ENCODE peak calls at places on chromosomes 12 and 14, in eight cellular contexts. One of them, this sample, is unnamed.

GRCh38 chr12:57146925-57147640 is at the start of gene LRP1-AS:
- DNase-seq in kidney: no peak
- DNase-seq in H7: no peak
- DNase-seq in sigmoid colon: no peak
- DNase-seq in CD4-positive, alpha-beta memory T cell: no peak
- DNase-seq in esophagus squamous epithelium: no peak
- DNase-seq in GM06990: no peak
- DNase-seq in A673: no peak
- DNase-seq in this sample: no peak

GRCh38 chr12:46843811-46844210 is 18.0 kb upstream of the SLC38A4 start:
- DNase-seq in CD4-positive, alpha-beta memory T cell: no peak
- DNase-seq in GM06990: no peak
- DNase-seq in A673: no peak
- DNase-seq in esophagus squamous epithelium: no peak
- DNase-seq in H7: no peak
- DNase-seq in kidney: no peak
- DNase-seq in sigmoid colon: no peak
- DNase-seq in this sample: no peak

GRCh38 chr12:91332305-91332704 is 149.7 kb upstream of the DCN start:
- DNase-seq in kidney: no peak
- DNase-seq in H7: no peak
- DNase-seq in A673: no peak
- DNase-seq in sigmoid colon: no peak
- DNase-seq in esophagus squamous epithelium: no peak
- DNase-seq in CD4-positive, alpha-beta memory T cell: no peak
- DNase-seq in GM06990: no peak
- DNase-seq in this sample: no peak

GRCh38 chr12:132837693-132838463 is 9.2 kb upstream of the GOLGA3 start:
- DNase-seq in kidney: no peak
- DNase-seq in esophagus squamous epithelium: no peak
- DNase-seq in CD4-positive, alpha-beta memory T cell: no peak
- DNase-seq in A673: no peak
- DNase-seq in GM06990: no peak
- DNase-seq in sigmoid colon: peak; percentile 78
- DNase-seq in H7: peak; percentile 64
- DNase-seq in this sample: no peak

GRCh38 chr14:50920482-50921225 is 23.6 kb downstream of the PYGL start:
- DNase-seq in CD4-positive, alpha-beta memory T cell: no peak
- DNase-seq in esophagus squamous epithelium: no peak
- DNase-seq in sigmoid colon: no peak
- DNase-seq in kidney: no peak
- DNase-seq in H7: no peak
- DNase-seq in GM06990: no peak
- DNase-seq in A673: no peak
- DNase-seq in this sample: no peak

GRCh38 chr12:103566398-103566797 is 20.7 kb upstream of the STAB2 start:
- DNase-seq in sigmoid colon: no peak
- DNase-seq in kidney: no peak
- DNase-seq in esophagus squamous epithelium: no peak
- DNase-seq in H7: no peak
- DNase-seq in GM06990: no peak
- DNase-seq in A673: no peak
- DNase-seq in CD4-positive, alpha-beta memory T cell: no peak
- DNase-seq in this sample: no peak

GRCh38 chr12:120687570-120688289 is 781 bp downstream of the MLEC start:
- DNase-seq in A673: no peak
- DNase-seq in esophagus squamous epithelium: no peak
- DNase-seq in H7: no peak
- DNase-seq in CD4-positive, alpha-beta memory T cell: no peak
- DNase-seq in GM06990: no peak
- DNase-seq in kidney: no peak
- DNase-seq in sigmoid colon: peak; percentile 66
- DNase-seq in this sample: peak; percentile 66

GRCh38 chr12:39062266-39062996 is 157.0 kb upstream of the CPNE8 start:
- DNase-seq in sigmoid colon: no peak
- DNase-seq in kidney: no peak
- DNase-seq in H7: peak; percentile 25
- DNase-seq in GM06990: no peak
- DNase-seq in A673: no peak
- DNase-seq in esophagus squamous epithelium: no peak
- DNase-seq in CD4-positive, alpha-beta memory T cell: no peak
- DNase-seq in this sample: no peak

GRCh38 chr14:100864960-100865681 is 38.4 kb downstream of the RTL1 start:
- DNase-seq in kidney: no peak
- DNase-seq in esophagus squamous epithelium: no peak
- DNase-seq in CD4-positive, alpha-beta memory T cell: no peak
- DNase-seq in H7: no peak
- DNase-seq in sigmoid colon: peak; percentile 33
- DNase-seq in A673: no peak
- DNase-seq in GM06990: no peak
- DNase-seq in this sample: peak; percentile 49

GRCh38 chr12:24948452-24948815 is 467 bp downstream of the BCAT1 start:
- DNase-seq in kidney: no peak
- DNase-seq in sigmoid colon: no peak
- DNase-seq in CD4-positive, alpha-beta memory T cell: no peak
- DNase-seq in esophagus squamous epithelium: no peak
- DNase-seq in H7: peak; percentile 41
- DNase-seq in GM06990: peak; percentile 56
- DNase-seq in A673: peak; percentile 60
- DNase-seq in this sample: no peak

GRCh38 chr12:122203968-122204828 is 689 bp downstream of the B3GNT4 start:
- DNase-seq in A673: no peak
- DNase-seq in GM06990: no peak
- DNase-seq in kidney: peak; percentile 71
- DNase-seq in H7: peak; percentile 79
- DNase-seq in esophagus squamous epithelium: no peak
- DNase-seq in sigmoid colon: no peak
- DNase-seq in CD4-positive, alpha-beta memory T cell: no peak
- DNase-seq in this sample: peak; percentile 62

GRCh38 chr14:96614528-96614927 is 112.3 kb downstream of the PAPOLA start:
- DNase-seq in CD4-positive, alpha-beta memory T cell: no peak
- DNase-seq in A673: peak; percentile 92
- DNase-seq in H7: no peak
- DNase-seq in esophagus squamous epithelium: no peak
- DNase-seq in GM06990: no peak
- DNase-seq in sigmoid colon: no peak
- DNase-seq in kidney: no peak
- DNase-seq in this sample: no peak

GRCh38 chr14:79057333-79057732 is 887.2 kb downstream of the NRXN3 start:
- DNase-seq in CD4-positive, alpha-beta memory T cell: no peak
- DNase-seq in GM06990: no peak
- DNase-seq in esophagus squamous epithelium: no peak
- DNase-seq in kidney: no peak
- DNase-seq in sigmoid colon: no peak
- DNase-seq in A673: no peak
- DNase-seq in H7: no peak
- DNase-seq in this sample: no peak

DNA sequence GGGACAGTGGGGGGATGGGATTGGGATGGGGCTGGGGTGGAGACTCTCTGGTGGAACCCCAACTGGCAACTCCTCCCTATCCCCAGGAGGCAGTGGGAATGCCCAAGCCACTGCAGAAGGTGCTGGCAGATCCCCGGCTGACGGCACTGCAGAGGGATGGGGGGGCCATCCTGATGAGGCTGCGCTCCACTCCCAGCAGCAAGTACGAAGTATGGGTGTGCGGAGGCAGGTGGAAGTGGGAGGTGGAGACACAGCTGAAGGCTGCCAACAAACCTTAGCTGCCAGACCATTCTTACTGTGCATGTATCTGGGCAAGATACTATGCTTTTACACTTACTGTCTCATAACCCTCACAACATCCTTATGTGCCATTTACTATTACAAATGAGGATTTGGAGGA is 8.2 kb downstream of the ARHGEF40 start:
- DNase-seq in A673: no peak
- DNase-seq in kidney: no peak
- DNase-seq in CD4-positive, alpha-beta memory T cell: no peak
- DNase-seq in esophagus squamous epithelium: no peak
- DNase-seq in GM06990: no peak
- DNase-seq in sigmoid colon: no peak
- DNase-seq in H7: no peak
- DNase-seq in this sample: no peak
- H3K36me3 ChIP-seq in A673: peaks cover 90% of the 10 kb centered on the region
- H3K36me3 ChIP-seq in kidney: peaks cover 55% of the 10 kb centered on the region
- H3K36me3 ChIP-seq in CD4-positive, alpha-beta memory T cell: no peaks in the 10 kb centered on the region
- H3K36me3 ChIP-seq in esophagus squamous epithelium: peaks cover 11% of the 10 kb centered on the region
- H3K36me3 ChIP-seq in GM06990: no peaks in the 10 kb centered on the region
- H3K36me3 ChIP-seq in sigmoid colon: peaks cover 22% of the 10 kb centered on the region
- H3K36me3 ChIP-seq in H7: peaks cover 40% of the 10 kb centered on the region
- H3K36me3 ChIP-seq in this sample: peaks cover 66% of the 10 kb centered on the region

GRCh38 chr14:69713976-69714716 is 52.8 kb upstream of the SRSF5 start:
- DNase-seq in sigmoid colon: no peak
- DNase-seq in H7: no peak
- DNase-seq in esophagus squamous epithelium: no peak
- DNase-seq in GM06990: no peak
- DNase-seq in CD4-positive, alpha-beta memory T cell: no peak
- DNase-seq in A673: no peak
- DNase-seq in kidney: no peak
- DNase-seq in this sample: no peak
- H3K36me3 ChIP-seq in sigmoid colon: peaks cover 5% of the 10 kb centered on the region
- H3K36me3 ChIP-seq in H7: no peaks in the 10 kb centered on the region
- H3K36me3 ChIP-seq in esophagus squamous epithelium: peaks cover 12% of the 10 kb centered on the region
- H3K36me3 ChIP-seq in GM06990: peaks cover 38% of the 10 kb centered on the region
- H3K36me3 ChIP-seq in CD4-positive, alpha-beta memory T cell: peaks cover 26% of the 10 kb centered on the region
- H3K36me3 ChIP-seq in A673: no peaks in the 10 kb centered on the region
- H3K36me3 ChIP-seq in kidney: peaks cover 20% of the 10 kb centered on the region
- H3K36me3 ChIP-seq in this sample: peaks cover 18% of the 10 kb centered on the region

DNA sequence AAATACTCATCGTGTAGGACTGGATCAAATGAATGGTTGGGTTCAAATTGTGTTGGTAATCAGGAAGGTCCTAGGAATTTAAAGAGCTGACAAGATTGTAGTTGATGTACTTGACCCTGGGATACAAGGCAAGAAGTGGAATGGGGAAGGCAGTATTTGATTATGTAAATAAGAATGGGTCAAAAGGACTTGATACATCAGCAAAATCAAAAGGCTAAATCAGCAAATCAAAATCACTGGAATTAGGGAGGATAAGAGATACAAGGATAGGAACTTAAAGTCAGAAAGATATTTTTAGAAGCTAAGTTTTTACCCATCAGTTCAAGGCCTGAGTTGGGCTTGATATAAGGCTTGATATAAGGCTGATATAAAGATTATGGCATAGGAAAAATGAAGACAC is 65.8 kb downstream of the VEZT start:
- DNase-seq in kidney: no peak
- DNase-seq in esophagus squamous epithelium: no peak
- DNase-seq in H7: no peak
- DNase-seq in A673: no peak
- DNase-seq in CD4-positive, alpha-beta memory T cell: no peak
- DNase-seq in sigmoid colon: no peak
- DNase-seq in GM06990: no peak
- DNase-seq in this sample: no peak
- H3K36me3 ChIP-seq in kidney: peaks cover 14% of the 10 kb centered on the region
- H3K36me3 ChIP-seq in esophagus squamous epithelium: peaks cover 10% of the 10 kb centered on the region
- H3K36me3 ChIP-seq in H7: peaks cover 15% of the 10 kb centered on the region
- H3K36me3 ChIP-seq in A673: peaks cover 61% of the 10 kb centered on the region
- H3K36me3 ChIP-seq in CD4-positive, alpha-beta memory T cell: peaks cover 20% of the 10 kb centered on the region
- H3K36me3 ChIP-seq in sigmoid colon: peaks cover 19% of the 10 kb centered on the region
- H3K36me3 ChIP-seq in GM06990: peaks cover 12% of the 10 kb centered on the region
- H3K36me3 ChIP-seq in this sample: peaks cover 75% of the 10 kb centered on the region

DNA sequence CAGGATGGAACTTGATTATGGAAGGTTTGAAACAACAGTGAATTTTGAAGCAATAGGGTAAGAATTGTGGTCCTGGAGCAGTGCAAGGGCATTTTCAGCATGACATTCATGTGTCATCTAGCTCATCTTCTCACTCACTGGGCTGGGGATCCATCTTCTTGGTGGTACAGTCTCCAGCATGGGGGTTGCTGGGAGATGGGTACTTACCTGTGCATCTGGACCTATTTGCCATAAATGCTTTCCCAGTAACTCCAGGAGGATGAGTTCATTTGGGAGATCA is 7.2 kb downstream of the HSP90AA1 start:
- DNase-seq in CD4-positive, alpha-beta memory T cell: no peak
- DNase-seq in esophagus squamous epithelium: no peak
- DNase-seq in A673: no peak
- DNase-seq in H7: no peak
- DNase-seq in sigmoid colon: no peak
- DNase-seq in kidney: no peak
- DNase-seq in GM06990: no peak
- DNase-seq in this sample: no peak
- H3K36me3 ChIP-seq in CD4-positive, alpha-beta memory T cell: peaks cover 54% of the 10 kb centered on the region
- H3K36me3 ChIP-seq in esophagus squamous epithelium: peaks cover 38% of the 10 kb centered on the region
- H3K36me3 ChIP-seq in A673: peaks cover 66% of the 10 kb centered on the region
- H3K36me3 ChIP-seq in H7: peaks cover 41% of the 10 kb centered on the region
- H3K36me3 ChIP-seq in sigmoid colon: peaks cover 41% of the 10 kb centered on the region
- H3K36me3 ChIP-seq in kidney: peaks cover 55% of the 10 kb centered on the region
- H3K36me3 ChIP-seq in GM06990: peaks cover 25% of the 10 kb centered on the region
- H3K36me3 ChIP-seq in this sample: peaks cover 65% of the 10 kb centered on the region

This sample was measured in upper lobe of right lung.